ENCODE peak calls at places on chromosomes 6 and 20, in six cellular contexts. One of them, this sample, is unnamed.

GRCh38 chr6:33716379-33716778 is 4.9 kb upstream of the UQCC2 start:
- DNase-seq in transverse colon: no peak
- DNase-seq in body of pancreas: peak; percentile 88
- DNase-seq in endodermal cell: peak; percentile 67
- DNase-seq in CD8-positive, alpha-beta T cell: no peak
- DNase-seq in mucosa of descending colon: no peak
- DNase-seq in this sample: no peak

GRCh38 chr6:24448828-24449525 is 40.4 kb downstream of the GPLD1 start:
- DNase-seq in endodermal cell: no peak
- DNase-seq in transverse colon: no peak
- DNase-seq in body of pancreas: no peak
- DNase-seq in mucosa of descending colon: no peak
- DNase-seq in CD8-positive, alpha-beta T cell: no peak
- DNase-seq in this sample: no peak

GRCh38 chr6:43476744-43477143 is 626 bp upstream of the TJAP1 start:
- DNase-seq in CD8-positive, alpha-beta T cell: no peak
- DNase-seq in body of pancreas: no peak
- DNase-seq in transverse colon: no peak
- DNase-seq in mucosa of descending colon: no peak
- DNase-seq in endodermal cell: peak; percentile 17
- DNase-seq in this sample: no peak

GRCh38 chr6:25312034-25312620 is 33.0 kb downstream of the CARMIL1 start:
- DNase-seq in body of pancreas: no peak
- DNase-seq in mucosa of descending colon: peak; percentile 37
- DNase-seq in CD8-positive, alpha-beta T cell: no peak
- DNase-seq in transverse colon: no peak
- DNase-seq in endodermal cell: no peak
- DNase-seq in this sample: no peak

GRCh38 chr6:10420546-10421507 is 6.0 kb upstream of the TFAP2A start:
- DNase-seq in CD8-positive, alpha-beta T cell: no peak
- DNase-seq in mucosa of descending colon: no peak
- DNase-seq in transverse colon: no peak
- DNase-seq in body of pancreas: no peak
- DNase-seq in endodermal cell: peak; percentile 87
- DNase-seq in this sample: no peak

GRCh38 chr20:41650221-41650948 is 32.2 kb upstream of the CHD6 start:
- DNase-seq in endodermal cell: no peak
- DNase-seq in transverse colon: peak; percentile 55
- DNase-seq in CD8-positive, alpha-beta T cell: no peak
- DNase-seq in mucosa of descending colon: peak; percentile 83
- DNase-seq in body of pancreas: peak; percentile 44
- DNase-seq in this sample: no peak

GRCh38 chr6:112249489-112249888 is 4.9 kb downstream of the LAMA4 start:
- DNase-seq in body of pancreas: no peak
- DNase-seq in transverse colon: no peak
- DNase-seq in mucosa of descending colon: no peak
- DNase-seq in CD8-positive, alpha-beta T cell: no peak
- DNase-seq in endodermal cell: no peak
- DNase-seq in this sample: no peak

GRCh38 chr20:20406306-20406705 is 38.4 kb downstream of the INSM1 start:
- DNase-seq in endodermal cell: no peak
- DNase-seq in transverse colon: no peak
- DNase-seq in mucosa of descending colon: no peak
- DNase-seq in body of pancreas: no peak
- DNase-seq in CD8-positive, alpha-beta T cell: no peak
- DNase-seq in this sample: no peak

GRCh38 chr6:92777146-92777740 is 642.1 kb downstream of the EPHA7 start:
- DNase-seq in mucosa of descending colon: no peak
- DNase-seq in body of pancreas: no peak
- DNase-seq in CD8-positive, alpha-beta T cell: no peak
- DNase-seq in transverse colon: no peak
- DNase-seq in endodermal cell: no peak
- DNase-seq in this sample: no peak

GRCh38 chr20:16922834-16923233 is 174.7 kb downstream of the OTOR start:
- DNase-seq in body of pancreas: no peak
- DNase-seq in transverse colon: no peak
- DNase-seq in endodermal cell: no peak
- DNase-seq in CD8-positive, alpha-beta T cell: no peak
- DNase-seq in mucosa of descending colon: no peak
- DNase-seq in this sample: no peak

GRCh38 chr20:62714006-62714405 is 5.4 kb downstream of the NTSR1 start:
- DNase-seq in mucosa of descending colon: no peak
- DNase-seq in endodermal cell: no peak
- DNase-seq in body of pancreas: no peak
- DNase-seq in CD8-positive, alpha-beta T cell: no peak
- DNase-seq in transverse colon: no peak
- DNase-seq in this sample: no peak

GRCh38 chr20:41408986-41409385 is 42.4 kb upstream of the EMILIN3 start:
- DNase-seq in body of pancreas: no peak
- DNase-seq in transverse colon: no peak
- DNase-seq in endodermal cell: no peak
- DNase-seq in CD8-positive, alpha-beta T cell: no peak
- DNase-seq in mucosa of descending colon: no peak
- DNase-seq in this sample: no peak

GRCh38 chr20:63942250-63943006 is 13.8 kb downstream of the UCKL1 start:
- DNase-seq in transverse colon: peak; percentile 50
- DNase-seq in CD8-positive, alpha-beta T cell: no peak
- DNase-seq in endodermal cell: peak; percentile 91
- DNase-seq in mucosa of descending colon: peak; percentile 53
- DNase-seq in body of pancreas: no peak
- DNase-seq in this sample: peak; percentile 86

GRCh38 chr6:40343887-40344565 is 243.1 kb downstream of the LRFN2 start:
- DNase-seq in mucosa of descending colon: no peak
- DNase-seq in CD8-positive, alpha-beta T cell: no peak
- DNase-seq in body of pancreas: no peak
- DNase-seq in transverse colon: no peak
- DNase-seq in endodermal cell: peak; percentile 51
- DNase-seq in this sample: no peak

GRCh38 chr6:31144296-31144969 is 5.6 kb upstream of the PSORS1C2 start:
- DNase-seq in transverse colon: peak; percentile 75
- DNase-seq in CD8-positive, alpha-beta T cell: no peak
- DNase-seq in endodermal cell: no peak
- DNase-seq in body of pancreas: no peak
- DNase-seq in mucosa of descending colon: peak; percentile 79
- DNase-seq in this sample: no peak

GRCh38 chr20:10783660-10784336 is 110.0 kb upstream of the JAG1 start:
- DNase-seq in CD8-positive, alpha-beta T cell: no peak
- DNase-seq in transverse colon: no peak
- DNase-seq in body of pancreas: no peak
- DNase-seq in endodermal cell: no peak
- DNase-seq in mucosa of descending colon: peak; percentile 13
- DNase-seq in this sample: no peak

GRCh38 chr6:15870354-15871043 is 207.7 kb upstream of the DTNBP1 start:
- DNase-seq in mucosa of descending colon: no peak
- DNase-seq in CD8-positive, alpha-beta T cell: no peak
- DNase-seq in transverse colon: no peak
- DNase-seq in body of pancreas: no peak
- DNase-seq in endodermal cell: no peak
- DNase-seq in this sample: no peak
- H3K4me1 ChIP-seq in mucosa of descending colon: no peaks in the 10 kb centered on the region
- H3K4me1 ChIP-seq in CD8-positive, alpha-beta T cell: no peaks in the 10 kb centered on the region
- H3K4me1 ChIP-seq in transverse colon: no peaks in the 10 kb centered on the region
- H3K4me1 ChIP-seq in body of pancreas: peaks cover 5% of the 10 kb centered on the region
- H3K4me1 ChIP-seq in endodermal cell: no peaks in the 10 kb centered on the region
- H3K4me1 ChIP-seq in this sample: no peaks in the 10 kb centered on the region

GRCh38 chr6:63705707-63706106 is 70.1 kb downstream of the PHF3 start:
- DNase-seq in endodermal cell: no peak
- DNase-seq in transverse colon: no peak
- DNase-seq in CD8-positive, alpha-beta T cell: no peak
- DNase-seq in body of pancreas: no peak
- DNase-seq in mucosa of descending colon: no peak
- DNase-seq in this sample: no peak
- TF ChIP-seq CTCF in endodermal cell: no peak
- TF ChIP-seq CTCF in transverse colon: no peak
- TF ChIP-seq CTCF in CD8-positive, alpha-beta T cell: no peak
- TF ChIP-seq CTCF in body of pancreas: no peak
- TF ChIP-seq CTCF in mucosa of descending colon: no peak
- TF ChIP-seq CTCF in this sample: no peak

GRCh38 chr20:3777726-3778629 is 3.3 kb downstream of the SPEF1 start:
- DNase-seq in transverse colon: peak; percentile 69
- DNase-seq in endodermal cell: peak; percentile 89
- DNase-seq in body of pancreas: peak; percentile 66
- DNase-seq in CD8-positive, alpha-beta T cell: no peak
- DNase-seq in mucosa of descending colon: peak; percentile 61
- DNase-seq in this sample: peak; percentile 96

GRCh38 chr20:3781153-3781910 is at the start of gene SPEF1:
- DNase-seq in endodermal cell: peak; percentile 96
- DNase-seq in transverse colon: peak; percentile 79
- DNase-seq in body of pancreas: peak; percentile 86
- DNase-seq in mucosa of descending colon: peak; percentile 87
- DNase-seq in CD8-positive, alpha-beta T cell: no peak
- DNase-seq in this sample: peak; percentile 82

GRCh38 chr20:3778976-3779375 is 2.3 kb downstream of the SPEF1 start:
- DNase-seq in mucosa of descending colon: no peak
- DNase-seq in endodermal cell: peak; percentile 34
- DNase-seq in transverse colon: no peak
- DNase-seq in CD8-positive, alpha-beta T cell: no peak
- DNase-seq in body of pancreas: no peak
- DNase-seq in this sample: no peak

GRCh38 chr20:3775457-3775856 is 5.8 kb downstream of the SPEF1 start:
- DNase-seq in body of pancreas: no peak
- DNase-seq in mucosa of descending colon: no peak
- DNase-seq in endodermal cell: peak; percentile 29
- DNase-seq in transverse colon: no peak
- DNase-seq in CD8-positive, alpha-beta T cell: no peak
- DNase-seq in this sample: no peak

DNA sequence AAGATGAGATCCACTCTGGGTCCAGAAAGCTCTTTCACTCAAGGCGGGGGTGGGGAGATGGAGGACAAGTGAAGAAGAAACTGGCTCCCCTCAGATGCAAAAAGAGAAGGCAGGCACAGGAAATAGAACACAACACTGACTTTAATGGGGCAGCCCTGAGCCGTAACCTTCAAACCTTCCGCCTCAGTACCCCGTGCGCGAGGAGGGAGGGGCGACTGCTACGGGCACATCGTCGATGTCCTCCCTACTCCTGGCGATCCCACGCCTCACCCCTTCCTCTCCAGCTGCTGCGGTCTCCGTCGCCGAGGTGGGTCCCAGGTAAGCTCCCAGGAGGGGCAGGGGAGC is 3.9 kb downstream of the SPEF1 start:
- DNase-seq in transverse colon: no peak
- DNase-seq in endodermal cell: no peak
- DNase-seq in body of pancreas: no peak
- DNase-seq in CD8-positive, alpha-beta T cell: no peak
- DNase-seq in mucosa of descending colon: no peak
- DNase-seq in this sample: no peak
- H3K4me3 ChIP-seq in transverse colon: peak overlapping the region; percentile 22
- H3K4me3 ChIP-seq in endodermal cell: peak overlapping the region; percentile 69
- H3K4me3 ChIP-seq in body of pancreas: peak overlapping the region; percentile 8
- H3K4me3 ChIP-seq in CD8-positive, alpha-beta T cell: peak overlapping the region; percentile 74
- H3K4me3 ChIP-seq in mucosa of descending colon: no peak overlapping the region
- H3K4me3 ChIP-seq in this sample: peak overlapping the region; percentile 51

DNA sequence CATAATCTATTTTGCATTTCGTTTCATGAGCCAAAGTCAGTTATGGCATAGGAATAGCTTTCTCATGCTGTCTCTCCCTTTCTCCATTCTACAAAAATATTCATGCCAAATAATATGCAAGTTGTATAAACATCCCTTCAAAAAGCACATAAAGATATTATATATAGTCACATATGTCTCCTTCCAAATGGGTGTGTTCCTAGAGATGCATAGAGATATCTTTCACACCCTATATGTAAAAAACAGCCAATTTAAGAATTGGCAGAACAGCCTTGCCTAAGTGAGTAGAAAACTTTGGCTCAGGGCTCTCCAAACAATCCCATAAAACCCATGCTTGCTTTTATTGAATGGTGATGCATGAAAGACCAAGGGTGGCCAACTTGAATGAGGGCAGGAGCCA is 274.7 kb upstream of the SUPT3H start:
- DNase-seq in transverse colon: no peak
- DNase-seq in CD8-positive, alpha-beta T cell: no peak
- DNase-seq in endodermal cell: no peak
- DNase-seq in body of pancreas: no peak
- DNase-seq in mucosa of descending colon: no peak
- DNase-seq in this sample: no peak
- H3K4me1 ChIP-seq in transverse colon: no peaks in the 10 kb centered on the region
- H3K4me1 ChIP-seq in CD8-positive, alpha-beta T cell: peaks cover 6% of the 10 kb centered on the region
- H3K4me1 ChIP-seq in endodermal cell: no peaks in the 10 kb centered on the region
- H3K4me1 ChIP-seq in body of pancreas: no peaks in the 10 kb centered on the region
- H3K4me1 ChIP-seq in mucosa of descending colon: no peaks in the 10 kb centered on the region
- H3K4me1 ChIP-seq in this sample: no peaks in the 10 kb centered on the region

DNA sequence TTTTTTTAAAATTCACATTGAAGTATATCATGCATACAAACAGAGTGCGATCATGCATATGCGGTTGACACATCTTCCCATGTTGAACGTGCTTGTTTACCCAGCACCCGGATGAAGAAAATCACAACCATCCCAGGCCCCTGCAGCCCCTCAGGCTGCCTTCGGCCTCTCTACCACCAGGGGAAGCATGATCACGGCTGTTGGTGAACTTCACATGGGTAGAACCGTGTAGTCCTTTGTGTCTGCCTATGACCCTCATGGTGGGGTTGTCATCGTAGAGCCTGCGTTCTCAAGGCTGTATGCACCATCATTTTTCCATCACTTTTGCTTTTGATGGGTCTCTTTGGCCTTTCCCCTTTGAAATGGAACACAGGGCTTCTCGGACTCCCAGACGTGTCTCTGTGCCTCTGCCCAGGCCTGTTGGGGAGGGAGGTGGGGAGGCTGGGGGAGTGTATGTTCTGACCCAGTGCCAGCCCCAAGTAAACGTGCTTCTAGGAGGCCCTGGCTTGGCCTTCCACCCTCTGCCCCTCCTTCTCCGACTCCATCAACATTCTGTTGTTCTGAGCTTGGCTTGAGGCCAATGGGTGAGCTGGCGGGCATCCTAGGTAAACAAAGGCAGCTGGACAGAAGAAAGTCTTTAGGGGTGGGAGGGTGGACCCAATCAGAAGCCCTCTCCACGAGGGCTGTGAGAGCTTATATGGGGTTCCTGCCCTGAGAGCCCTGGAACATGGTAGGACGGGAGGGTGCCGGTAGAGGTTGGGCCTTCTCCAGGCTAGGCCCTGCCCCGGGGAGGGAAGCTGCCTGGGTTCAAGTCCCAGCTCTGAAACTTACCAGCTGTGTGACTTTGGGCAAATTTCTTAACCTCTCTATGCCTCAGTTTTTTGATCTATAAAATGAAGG is 39.7 kb downstream of the TGM2 start:
- DNase-seq in body of pancreas: peak; percentile 89
- DNase-seq in transverse colon: peak; percentile 65
- DNase-seq in CD8-positive, alpha-beta T cell: no peak
- DNase-seq in endodermal cell: peak; percentile 44
- DNase-seq in mucosa of descending colon: peak; percentile 74
- DNase-seq in this sample: no peak
- TF ChIP-seq CTCF in body of pancreas: no peak
- TF ChIP-seq CTCF in transverse colon: no peak
- TF ChIP-seq CTCF in CD8-positive, alpha-beta T cell: no peak
- TF ChIP-seq CTCF in endodermal cell: peak; percentile 47
- TF ChIP-seq CTCF in mucosa of descending colon: no peak
- TF ChIP-seq CTCF in this sample: no peak

DNA sequence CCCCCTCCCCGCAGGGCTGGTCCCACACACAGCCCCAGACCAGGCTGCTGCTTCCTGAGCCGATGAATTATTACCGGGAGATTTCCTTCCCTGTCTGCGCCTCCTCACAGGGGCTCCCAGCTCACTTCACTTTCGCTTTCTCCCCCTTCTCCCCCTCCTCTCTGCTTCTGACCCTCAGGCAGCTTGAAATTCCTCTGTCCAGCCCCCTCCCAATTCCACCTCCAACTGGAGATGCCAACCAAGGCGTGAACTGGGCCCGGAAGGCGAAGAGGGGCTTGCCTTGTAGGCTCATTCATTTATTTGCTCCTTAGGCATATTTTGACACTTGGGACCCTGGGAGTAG is 1.7 kb upstream of the TCF15 start:
- DNase-seq in CD8-positive, alpha-beta T cell: no peak
- DNase-seq in mucosa of descending colon: no peak
- DNase-seq in body of pancreas: no peak
- DNase-seq in endodermal cell: peak; percentile 71
- DNase-seq in transverse colon: no peak
- DNase-seq in this sample: no peak
- H3K4me3 ChIP-seq in CD8-positive, alpha-beta T cell: no peak overlapping the region
- H3K4me3 ChIP-seq in mucosa of descending colon: no peak overlapping the region
- H3K4me3 ChIP-seq in body of pancreas: no peak overlapping the region
- H3K4me3 ChIP-seq in endodermal cell: no peak overlapping the region
- H3K4me3 ChIP-seq in transverse colon: no peak overlapping the region
- H3K4me3 ChIP-seq in this sample: no peak overlapping the region